ENCODE peak calls at places on chromosomes 3 and 15, in ten cellular contexts. C, U, D, S, H, Y, P, Q, I and K are unnamed samples.

GRCh38 chr15:40235201-40235890 is 3.5 kb upstream of the PAK6 start:
- DNase-seq in C (no peak), U (no peak), D (no peak), S (no peak), H (no peak), Y (no peak), P (no peak), Q (no peak), I (no peak), K (no peak)

GRCh38 chr3:17307889-17308288 is 423.1 kb downstream of the PLCL2 start:
- DNase-seq in C (no peak), U (no peak), D (no peak), S (no peak), H (no peak), Y (no peak), P (no peak), Q (no peak), I (no peak), K (no peak)

GRCh38 chr15:68517285-68517711 is 61.5 kb upstream of the CORO2B start:
- DNase-seq in C (peak; percentile 92), U (no peak), D (no peak), S (no peak), H (no peak), Y (no peak), P (no peak), Q (no peak), I (no peak), K (no peak)

GRCh38 chr3:46508850-46509591 is 11.2 kb downstream of the RTP3 start:
- DNase-seq in C (no peak), U (no peak), D (no peak), S (no peak), H (no peak), Y (no peak), P (no peak), Q (no peak), I (no peak), K (peak; percentile 60)

GRCh38 chr3:83567935-83568334 is 1390.9 kb upstream of the CADM2 start:
- DNase-seq in C (no peak), U (no peak), D (no peak), S (no peak), H (no peak), Y (no peak), P (no peak), Q (no peak), I (no peak), K (no peak)

GRCh38 chr15:52013151-52013791 is 5.7 kb upstream of the MAPK6 start:
- DNase-seq in C (peak; percentile 75), U (no peak), D (no peak), S (no peak), H (no peak), Y (no peak), P (no peak), Q (no peak), I (no peak), K (peak; percentile 70)

GRCh38 chr3:132488136-132488535 is 70.8 kb downstream of the DNAJC13 start:
- DNase-seq in C (no peak), U (no peak), D (no peak), S (no peak), H (no peak), Y (no peak), P (no peak), Q (no peak), I (no peak), K (no peak)

GRCh38 chr3:119911748-119912147 is 129.8 kb downstream of the NR1I2 start:
- DNase-seq in C (no peak), U (no peak), D (no peak), S (no peak), H (no peak), Y (no peak), P (no peak), Q (no peak), I (peak; percentile 25), K (no peak)

GRCh38 chr15:78682013-78682651 is 41.1 kb upstream of the CHRNB4 start:
- DNase-seq in C (no peak), U (no peak), D (no peak), S (no peak), H (no peak), Y (no peak), P (no peak), Q (no peak), I (no peak), K (no peak)

GRCh38 chr3:177468816-177469590 is 271.7 kb upstream of the TBL1XR1 start:
- DNase-seq in C (peak; percentile 58), U (no peak), D (no peak), S (no peak), H (no peak), Y (no peak), P (no peak), Q (no peak), I (no peak), K (peak; percentile 81)